ENCODE peak calls at places on chromosomes 7 and 10, in five cellular contexts. C, R, Q, J and P are unnamed samples.
A peak's percentile ranks its signal among the peaks of the same experiment; 100 is the strongest.

GRCh38 chr10:26044123-26044749 is 110.2 kb downstream of the MYO3A start:
- DNase-seq in C (no peak), Q (peak; percentile 77), R (no peak), J (no peak), P (no peak)

GRCh38 chr7:57820477-57820876 is 370.5 kb downstream of the ZNF716 start:
- DNase-seq in R (no peak), J (no peak), C (no peak), Q (no peak), P (no peak)

GRCh38 chr7:30727061-30727945 is 24.6 kb upstream of the INMT start:
- DNase-seq in Q (no peak), C (no peak), R (peak; percentile 15), J (no peak), P (no peak)

GRCh38 chr7:138889566-138889965 is 91.6 kb upstream of the ATP6V0A4 start:
- DNase-seq in R (peak; percentile 52), J (no peak), Q (no peak), C (no peak), P (no peak)

GRCh38 chr7:23893172-23893941 is 183.3 kb downstream of the STK31 start:
- DNase-seq in C (no peak), Q (no peak), J (no peak), R (no peak), P (no peak)

GRCh38 chr10:133087679-133088523 is at the start of gene ADGRA1:
- DNase-seq in C (no peak), R (no peak), J (no peak), Q (no peak), P (no peak)

GRCh38 chr10:99926925-99927718 is 82.6 kb downstream of the DNMBP start:
- DNase-seq in J (no peak), C (peak; percentile 72), Q (no peak), R (peak; percentile 66), P (no peak)

GRCh38 chr10:5776881-5777197 is 36.4 kb downstream of the GDI2 start:
- DNase-seq in Q (no peak), J (no peak), R (peak; percentile 71), C (no peak), P (no peak)

DNA sequence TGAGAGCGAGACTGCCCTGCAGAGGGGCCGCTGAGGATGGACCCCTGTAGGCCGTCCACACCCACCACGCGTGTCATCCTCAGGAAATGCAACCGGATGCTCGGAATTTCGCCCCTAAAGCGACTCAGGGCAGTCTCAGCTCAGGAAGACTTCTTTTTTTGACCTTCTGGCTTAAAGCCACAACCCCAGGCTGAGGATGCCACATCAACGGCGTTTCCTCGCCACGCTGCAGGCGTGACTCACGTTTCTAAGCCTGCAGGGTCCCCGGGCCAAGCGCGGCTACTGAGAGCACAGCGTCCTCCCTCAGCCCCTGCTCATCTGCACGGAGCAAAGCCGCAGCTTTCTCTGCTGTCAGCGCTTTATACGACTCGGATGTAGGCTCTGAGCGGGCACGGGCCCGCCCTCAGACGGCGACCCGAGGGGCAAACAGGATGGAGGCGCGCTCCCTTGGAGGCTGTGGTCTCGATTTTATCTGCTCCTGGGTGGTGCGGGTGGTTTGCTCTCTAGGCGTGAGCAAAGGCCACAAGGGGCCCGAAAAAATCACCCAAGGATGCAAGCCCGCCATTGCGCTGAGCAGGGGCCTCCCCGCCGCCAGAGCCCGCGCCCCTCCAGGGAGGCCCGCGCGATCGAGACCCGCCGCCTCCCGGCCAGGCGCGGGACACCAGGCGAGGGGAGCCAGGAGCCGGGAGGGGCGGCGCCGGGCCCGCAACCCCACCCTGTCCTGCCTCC is 726 bp upstream of the INSIG1 start:
- DNase-seq in C (peak; percentile 59), J (peak; percentile 75), Q (peak; percentile 80), R (peak; percentile 81), P (peak; percentile 89)
- TF ChIP-seq CTCF in C (no peak), J (peak; percentile 22), Q (peak; percentile 40), R (peak; percentile 60), P (peak; percentile 42)

GRCh38 chr7:132381742-132382472 is 194.4 kb downstream of the PLXNA4 start:
- DNase-seq in C (no peak), J (no peak), R (no peak), Q (no peak), P (no peak)

GRCh38 chr7:132377043-132377442 is 199.2 kb downstream of the PLXNA4 start:
- DNase-seq in C (no peak), Q (no peak), R (no peak), J (no peak), P (no peak)

GRCh38 chr7:132379292-132379691 is 197.0 kb downstream of the PLXNA4 start:
- DNase-seq in C (no peak), R (no peak), J (no peak), Q (no peak), P (no peak)

GRCh38 chr7:132377703-132378584 is 198.3 kb downstream of the PLXNA4 start:
- DNase-seq in C (no peak), J (no peak), Q (no peak), R (no peak), P (no peak)

DNA sequence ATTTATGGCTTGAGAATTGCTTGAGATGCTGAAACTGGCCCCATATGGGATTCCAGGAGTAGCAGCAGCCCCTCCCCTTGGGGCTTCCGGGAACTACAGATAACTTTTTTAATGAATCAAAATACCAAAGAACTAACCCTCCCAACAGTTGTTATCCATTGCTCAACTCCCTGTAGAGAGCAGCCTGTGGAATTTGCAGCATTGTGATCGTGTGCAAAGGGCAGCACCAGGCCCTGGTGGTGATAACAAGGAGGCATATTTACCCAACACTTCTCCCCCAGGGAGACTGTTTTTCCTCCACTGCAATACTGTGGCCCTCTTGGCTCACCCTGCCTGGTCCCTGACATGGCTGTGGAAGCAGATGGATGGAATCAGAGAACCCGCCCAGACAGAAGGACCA is 196.2 kb downstream of the PLXNA4 start:
- DNase-seq in C (no peak), J (no peak), R (no peak), Q (peak; percentile 75), P (no peak)
- TF ChIP-seq CTCF in C (no peak), J (no peak), R (no peak), Q (no peak), P (no peak)

GRCh38 chr7:77799078-77799964 is 748 bp downstream of the PHTF2 start:
- DNase-seq in J (peak; percentile 71), C (peak; percentile 7), R (peak; percentile 35), Q (peak; percentile 77), P (no peak)
- TF ChIP-seq CTCF in J (peak; percentile 3), C (peak; percentile 35), R (no peak), Q (peak; percentile 14), P (peak; percentile 22)

GRCh38 chr10:74103560-74104248 is 46.9 kb downstream of the AP3M1 start:
- DNase-seq in Q (no peak), R (peak; percentile 42), J (no peak), C (no peak), P (no peak)
- TF ChIP-seq CTCF in Q (no peak), R (peak; percentile 40), J (no peak), C (peak; percentile 21), P (no peak)

GRCh38 chr10:117449636-117450035 is 74.4 kb upstream of the PDZD8 start:
- DNase-seq in Q (no peak), R (no peak), J (no peak), C (no peak), P (no peak)
- TF ChIP-seq CTCF in Q (no peak), R (peak; percentile 30), J (no peak), C (no peak), P (no peak)

DNA sequence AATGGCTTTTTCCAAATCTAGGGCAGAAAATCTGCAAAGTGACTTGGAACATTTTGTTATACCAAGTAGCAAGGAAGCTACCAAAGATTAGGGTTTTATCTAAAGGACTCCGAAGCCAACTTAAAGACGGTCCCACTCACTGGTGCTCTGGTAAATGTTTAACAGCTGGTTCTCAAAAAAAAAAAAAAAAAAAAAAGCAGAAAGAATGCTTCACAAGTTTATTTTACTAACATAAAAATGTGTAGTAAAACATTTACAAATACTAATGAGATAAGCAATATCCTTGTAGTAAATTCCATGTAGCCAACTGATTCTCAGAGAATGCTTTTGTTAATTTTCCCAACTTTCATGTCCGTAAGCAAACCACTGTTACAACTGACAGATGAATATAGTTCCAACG is 38.4 kb downstream of the TAF3 start:
- DNase-seq in J (no peak), Q (no peak), R (peak; percentile 4), C (no peak), P (no peak)
- TF ChIP-seq CTCF in J (no peak), Q (no peak), R (no peak), C (no peak), P (no peak)